ENCODE peak calls at places on chromosome 21, in eight cellular contexts. K is kidney epithelial cell, A is neural crest cell, H is D721Med, G is fibroblast of pulmonary artery, S is nephron progenitor cell, M is dorsolateral prefrontal cortex, X is psoas muscle. Q is an unnamed sample.
A peak's percentile ranks its signal among the peaks of the same experiment; 100 is the strongest.

GRCh38 chr21:39518055-39518844 is 66.5 kb downstream of the SH3BGR start:
- DNase-seq in K (no peak), A (peak; percentile 57), H (peak; percentile 54), G (peak; percentile 53), S (peak; percentile 68), M (peak; percentile 44), X (peak; percentile 39), Q (peak; percentile 64)

GRCh38 chr21:16169102-16169511 is 439.3 kb downstream of the USP25 start:
- DNase-seq in K (no peak), A (no peak), H (no peak), G (peak; percentile 9), S (no peak), M (no peak), X (no peak), Q (no peak)

GRCh38 chr21:38386967-38387366 is 111.3 kb downstream of the ERG start:
- DNase-seq in K (peak; percentile 18), A (no peak), H (no peak), G (peak; percentile 9), S (no peak), M (no peak), X (no peak), Q (no peak)

GRCh38 chr21:40830836-40831235 is 16.1 kb downstream of the DSCAM start:
- DNase-seq in K (no peak), A (no peak), H (no peak), G (no peak), S (no peak), M (no peak), X (no peak), Q (no peak)

GRCh38 chr21:41196990-41197389 is 29.0 kb downstream of the BACE2 start:
- DNase-seq in K (no peak), A (no peak), H (no peak), G (peak; percentile 49), S (no peak), M (no peak), X (no peak), Q (no peak)

GRCh38 chr21:23374155-23374554 is 2233.1 kb downstream of the MRPL39 start:
- DNase-seq in K (no peak), A (no peak), H (no peak), G (no peak), S (no peak), M (no peak), X (no peak), Q (no peak)

GRCh38 chr21:28867401-28867800 is 125.3 kb downstream of the LTN1 start:
- DNase-seq in K (no peak), A (no peak), H (no peak), G (peak; percentile 14), S (no peak), M (no peak), X (no peak), Q (no peak)

GRCh38 chr21:33064623-33064996 is 5.3 kb upstream of the OLIG1 start:
- DNase-seq in K (no peak), A (no peak), H (no peak), G (no peak), S (no peak), M (no peak), X (no peak), Q (peak; percentile 21)

GRCh38 chr21:37208741-37209225 is 58.4 kb downstream of the VPS26C start:
- DNase-seq in K (no peak), A (no peak), H (no peak), G (no peak), S (peak; percentile 46), M (no peak), X (no peak), Q (no peak)

GRCh38 chr21:43269461-43269860 is 100.7 kb downstream of the CRYAA start:
- DNase-seq in K (no peak), A (no peak), H (no peak), G (no peak), S (no peak), M (no peak), X (peak; percentile 7), Q (peak; percentile 36)
- TF ChIP-seq CTCF in K (peak; percentile 27), A (peak; percentile 28), H (peak; percentile 24), G (peak; percentile 20), S (peak; percentile 15), M (no peak), X (no peak), Q (no peak)

GRCh38 chr21:17440955-17441354 is 71.9 kb upstream of the CXADR start:
- DNase-seq in K (no peak), A (no peak), H (no peak), G (no peak), S (no peak), M (no peak), X (no peak), Q (no peak)

GRCh38 chr21:17435565-17436543 is 77.0 kb upstream of the CXADR start:
- DNase-seq in K (no peak), A (no peak), H (no peak), G (no peak), S (no peak), M (no peak), X (no peak), Q (no peak)

GRCh38 chr21:17438642-17439041 is 74.2 kb upstream of the CXADR start:
- DNase-seq in K (no peak), A (peak; percentile 18), H (no peak), G (no peak), S (peak; percentile 33), M (no peak), X (no peak), Q (no peak)

GRCh38 chr21:17432732-17433057 is 80.1 kb upstream of the CXADR start:
- DNase-seq in K (no peak), A (no peak), H (no peak), G (no peak), S (no peak), M (no peak), X (no peak), Q (no peak)

DNA sequence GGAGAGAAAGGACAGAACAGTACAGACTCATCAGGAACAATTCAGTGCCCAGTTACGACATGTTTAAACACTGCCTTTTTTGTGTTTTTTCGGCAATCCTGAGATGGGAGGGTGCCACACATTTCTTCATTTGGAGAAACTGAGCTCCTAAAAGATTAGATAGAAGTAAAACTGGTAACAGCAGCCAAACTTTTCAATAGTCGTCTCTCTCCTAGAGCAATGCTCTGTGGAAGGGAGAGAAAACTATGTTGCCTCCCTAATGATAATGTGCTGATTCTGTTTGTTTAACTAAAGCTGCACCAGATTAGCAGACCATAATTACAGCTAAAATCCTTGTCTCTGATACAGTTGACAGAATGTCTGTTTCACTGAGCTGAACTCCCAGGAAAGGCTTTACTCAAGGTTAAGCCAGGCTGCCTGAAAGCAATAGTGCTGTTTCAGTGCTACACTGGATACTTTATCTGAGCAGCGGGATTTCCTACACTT is 76.2 kb upstream of the CXADR start:
- DNase-seq in K (no peak), A (no peak), H (no peak), G (peak; percentile 50), S (no peak), M (no peak), X (no peak), Q (no peak)
- TF ChIP-seq CTCF in K (no peak), A (no peak), H (no peak), G (no peak), S (no peak), M (no peak), X (no peak), Q (no peak)

DNA sequence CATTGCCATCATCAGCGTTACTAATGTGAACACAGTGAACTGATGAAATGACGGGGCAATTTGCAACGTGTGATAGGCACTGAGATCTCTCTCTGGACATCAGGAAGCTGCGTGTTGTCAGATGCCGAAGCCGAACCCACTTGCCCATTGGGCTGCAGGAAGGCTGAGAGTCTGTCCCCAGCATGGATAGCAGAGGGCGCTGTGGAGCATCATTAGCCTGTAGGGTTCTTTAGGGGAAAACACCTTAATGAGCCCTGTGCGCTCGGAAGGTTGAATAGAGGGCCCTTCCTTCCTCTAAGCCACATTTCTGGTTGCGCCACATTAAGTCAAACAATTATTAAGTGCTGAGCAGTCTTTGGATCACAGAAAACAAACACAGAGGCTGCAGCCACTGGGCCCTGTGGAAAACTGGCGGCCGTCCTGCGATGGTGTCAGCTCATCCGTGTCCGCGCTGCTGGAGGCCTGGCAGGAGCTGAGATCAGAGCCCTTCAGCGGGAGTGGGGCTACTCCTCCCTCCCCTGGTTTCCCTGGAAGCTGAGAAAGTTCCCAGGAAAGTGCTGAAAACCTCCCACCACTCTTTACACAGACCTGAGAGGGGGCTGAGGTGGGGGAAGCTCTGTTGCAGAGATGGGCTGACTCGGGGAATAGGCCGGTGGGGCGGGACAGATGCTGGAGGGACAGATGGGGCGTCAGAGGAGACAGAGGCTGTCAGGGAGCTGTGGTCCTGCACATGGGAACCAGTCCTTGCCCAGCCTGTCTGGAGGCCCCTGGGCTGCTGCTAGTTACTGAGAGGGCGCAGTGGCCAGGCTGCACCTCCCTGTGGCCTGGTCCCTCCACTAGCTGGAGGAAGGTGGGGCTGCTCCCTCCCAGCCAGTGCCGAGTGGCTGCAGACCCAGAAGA is 12.7 kb downstream of the TFF2 start:
- DNase-seq in K (peak; percentile 69), A (peak; percentile 65), H (no peak), G (peak; percentile 61), S (peak; percentile 81), M (peak; percentile 75), X (peak; percentile 60), Q (peak; percentile 70)
- TF ChIP-seq CTCF in K (peak; percentile 81), A (peak; percentile 69), H (peak; percentile 60), G (peak; percentile 73), S (peak; percentile 70), M (peak; percentile 81), X (peak; percentile 50), Q (peak; percentile 29)

DNA sequence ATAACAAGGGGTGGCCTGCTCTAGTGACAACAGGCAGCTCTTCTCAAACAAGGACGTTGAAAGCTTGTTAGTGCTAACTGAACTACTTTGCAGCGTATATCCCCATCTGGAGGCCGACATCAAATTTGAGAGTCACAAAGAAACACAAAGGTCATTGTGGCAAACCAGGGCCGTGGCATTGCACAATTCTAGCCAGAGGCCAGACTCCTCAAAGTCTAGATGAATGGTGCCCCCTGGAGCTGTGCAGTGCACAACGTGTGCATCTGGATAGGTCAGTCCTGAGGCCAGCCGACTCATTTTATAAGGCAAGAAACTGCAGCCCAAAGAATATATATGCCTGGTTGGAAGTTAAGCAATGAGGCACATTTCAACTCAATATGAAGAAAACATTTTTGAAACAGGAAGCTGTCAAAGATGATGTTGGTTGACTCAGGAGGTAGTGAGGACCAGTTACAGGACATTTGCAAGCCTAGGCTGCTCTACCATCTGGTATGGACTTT is 459.3 kb upstream of the RUNX1 start:
- DNase-seq in K (no peak), A (peak; percentile 23), H (no peak), G (peak; percentile 91), S (no peak), M (no peak), X (peak; percentile 33), Q (peak; percentile 63)
- TF ChIP-seq CTCF in K (peak; percentile 9), A (peak; percentile 34), H (no peak), G (peak; percentile 47), S (no peak), M (peak; percentile 27), X (peak; percentile 16), Q (no peak)

GRCh38 chr21:46356494-46357334 is 32.8 kb downstream of the PCNT start:
- DNase-seq in K (no peak), A (no peak), H (no peak), G (no peak), S (no peak), M (no peak), X (no peak), Q (no peak)
- TF ChIP-seq CTCF in K (no peak), A (no peak), H (no peak), G (no peak), S (no peak), M (no peak), X (no peak), Q (no peak)

DNA sequence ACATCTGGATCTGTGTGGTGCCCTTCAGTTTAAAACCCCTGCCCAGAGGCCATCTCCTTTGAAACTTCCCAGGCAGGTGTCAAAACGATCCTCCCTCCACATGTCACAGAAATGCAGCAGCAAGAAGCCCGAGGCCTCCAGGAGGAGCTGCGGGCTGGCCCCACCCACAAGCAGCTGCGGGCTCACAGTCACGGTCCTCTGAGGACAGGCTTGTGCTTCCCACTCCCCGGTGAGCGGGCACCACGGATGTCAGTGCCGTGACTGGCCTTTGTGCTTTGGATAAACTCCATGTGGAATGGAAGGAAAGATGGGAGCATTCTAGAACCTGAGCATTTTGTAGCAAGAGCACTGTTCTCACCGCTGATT is 65.8 kb downstream of the SIK1 start:
- DNase-seq in K (no peak), A (no peak), H (no peak), G (no peak), S (peak; percentile 38), M (no peak), X (peak; percentile 61), Q (no peak)
- TF ChIP-seq CTCF in K (peak; percentile 2), A (no peak), H (no peak), G (no peak), S (no peak), M (no peak), X (no peak), Q (no peak)